ENCODE peak calls at places on chromosomes 11 and 22, in four cellular contexts. One of them, this sample, is unnamed.

GRCh38 chr11:82682003-82682751 is 51.5 kb downstream of the FAM181B start:
- DNase-seq in IMR-90: peak
- DNase-seq in fibroblast of pulmonary artery: peak
- DNase-seq in prostate gland: peak
- DNase-seq in this sample: peak

GRCh38 chr11:41309111-41309522 is 150.3 kb downstream of the LRRC4C start:
- DNase-seq in IMR-90: no peak
- DNase-seq in fibroblast of pulmonary artery: no peak
- DNase-seq in prostate gland: no peak
- DNase-seq in this sample: no peak

GRCh38 chr11:126153999-126154398 is 57.5 kb downstream of the RPUSD4 start:
- DNase-seq in IMR-90: peak
- DNase-seq in fibroblast of pulmonary artery: peak
- DNase-seq in prostate gland: no peak
- DNase-seq in this sample: peak

GRCh38 chr22:50053861-50054260 is 4.2 kb downstream of the TTLL8 start:
- DNase-seq in IMR-90: no peak
- DNase-seq in fibroblast of pulmonary artery: no peak
- DNase-seq in prostate gland: no peak
- DNase-seq in this sample: no peak

GRCh38 chr22:39556970-39557811 is 13.4 kb upstream of the CACNA1I start:
- DNase-seq in IMR-90: peak
- DNase-seq in fibroblast of pulmonary artery: no peak
- DNase-seq in prostate gland: no peak
- DNase-seq in this sample: peak

GRCh38 chr11:130703489-130704190 is 212.6 kb downstream of the SNX19 start:
- DNase-seq in IMR-90: no peak
- DNase-seq in fibroblast of pulmonary artery: no peak
- DNase-seq in prostate gland: no peak
- DNase-seq in this sample: no peak

GRCh38 chr11:22558638-22559037 is 67.0 kb downstream of the FANCF start:
- DNase-seq in IMR-90: peak
- DNase-seq in fibroblast of pulmonary artery: peak
- DNase-seq in prostate gland: no peak
- DNase-seq in this sample: no peak

GRCh38 chr11:563812-564578 is 3.2 kb downstream of the RASSF7 start:
- DNase-seq in IMR-90: no peak
- DNase-seq in fibroblast of pulmonary artery: no peak
- DNase-seq in prostate gland: peak
- DNase-seq in this sample: peak

GRCh38 chr22:44570476-44571445 is 72.7 kb upstream of the RTL6 start:
- DNase-seq in IMR-90: no peak
- DNase-seq in fibroblast of pulmonary artery: no peak
- DNase-seq in prostate gland: no peak
- DNase-seq in this sample: no peak

GRCh38 chr11:16685914-16686313 is 52.5 kb upstream of the C11orf58 start:
- DNase-seq in IMR-90: no peak
- DNase-seq in fibroblast of pulmonary artery: no peak
- DNase-seq in prostate gland: no peak
- DNase-seq in this sample: no peak

GRCh38 chr11:47185305-47186075 is 744 bp downstream of the PACSIN3 start:
- DNase-seq in IMR-90: peak
- DNase-seq in fibroblast of pulmonary artery: peak
- DNase-seq in prostate gland: peak
- DNase-seq in this sample: peak

GRCh38 chr22:29454186-29454745 is 15.9 kb downstream of the RFPL1 start:
- DNase-seq in IMR-90: no peak
- DNase-seq in fibroblast of pulmonary artery: no peak
- DNase-seq in prostate gland: peak
- DNase-seq in this sample: no peak

GRCh38 chr11:95076416-95076815 is 9.7 kb downstream of the SRSF8 start:
- DNase-seq in IMR-90: peak
- DNase-seq in fibroblast of pulmonary artery: peak
- DNase-seq in prostate gland: peak
- DNase-seq in this sample: peak

GRCh38 chr11:69734841-69735240 is 31.0 kb upstream of the FGF19 start:
- DNase-seq in IMR-90: no peak
- DNase-seq in fibroblast of pulmonary artery: no peak
- DNase-seq in prostate gland: no peak
- DNase-seq in this sample: no peak

GRCh38 chr22:32801436-32802290 is at the start of gene TIMP3:
- DNase-seq in IMR-90: peak
- DNase-seq in fibroblast of pulmonary artery: peak
- DNase-seq in prostate gland: peak
- DNase-seq in this sample: peak

GRCh38 chr22:23698094-23698493 is 7.3 kb downstream of the RGL4 start:
- DNase-seq in IMR-90: no peak
- DNase-seq in fibroblast of pulmonary artery: no peak
- DNase-seq in prostate gland: no peak
- DNase-seq in this sample: no peak

GRCh38 chr11:61514050-61514917 is 5.7 kb downstream of the LRRC10B start:
- DNase-seq in IMR-90: no peak
- DNase-seq in fibroblast of pulmonary artery: no peak
- DNase-seq in prostate gland: no peak
- DNase-seq in this sample: no peak

GRCh38 chr11:61515686-61516085 is 7.1 kb downstream of the LRRC10B start:
- DNase-seq in IMR-90: no peak
- DNase-seq in fibroblast of pulmonary artery: no peak
- DNase-seq in prostate gland: no peak
- DNase-seq in this sample: no peak

GRCh38 chr11:61516191-61516590 is 7.6 kb downstream of the LRRC10B start:
- DNase-seq in IMR-90: no peak
- DNase-seq in fibroblast of pulmonary artery: no peak
- DNase-seq in prostate gland: no peak
- DNase-seq in this sample: no peak

GRCh38 chr11:61518032-61518795 is 9.7 kb downstream of the LRRC10B start:
- DNase-seq in IMR-90: no peak
- DNase-seq in fibroblast of pulmonary artery: no peak
- DNase-seq in prostate gland: no peak
- DNase-seq in this sample: no peak

DNA sequence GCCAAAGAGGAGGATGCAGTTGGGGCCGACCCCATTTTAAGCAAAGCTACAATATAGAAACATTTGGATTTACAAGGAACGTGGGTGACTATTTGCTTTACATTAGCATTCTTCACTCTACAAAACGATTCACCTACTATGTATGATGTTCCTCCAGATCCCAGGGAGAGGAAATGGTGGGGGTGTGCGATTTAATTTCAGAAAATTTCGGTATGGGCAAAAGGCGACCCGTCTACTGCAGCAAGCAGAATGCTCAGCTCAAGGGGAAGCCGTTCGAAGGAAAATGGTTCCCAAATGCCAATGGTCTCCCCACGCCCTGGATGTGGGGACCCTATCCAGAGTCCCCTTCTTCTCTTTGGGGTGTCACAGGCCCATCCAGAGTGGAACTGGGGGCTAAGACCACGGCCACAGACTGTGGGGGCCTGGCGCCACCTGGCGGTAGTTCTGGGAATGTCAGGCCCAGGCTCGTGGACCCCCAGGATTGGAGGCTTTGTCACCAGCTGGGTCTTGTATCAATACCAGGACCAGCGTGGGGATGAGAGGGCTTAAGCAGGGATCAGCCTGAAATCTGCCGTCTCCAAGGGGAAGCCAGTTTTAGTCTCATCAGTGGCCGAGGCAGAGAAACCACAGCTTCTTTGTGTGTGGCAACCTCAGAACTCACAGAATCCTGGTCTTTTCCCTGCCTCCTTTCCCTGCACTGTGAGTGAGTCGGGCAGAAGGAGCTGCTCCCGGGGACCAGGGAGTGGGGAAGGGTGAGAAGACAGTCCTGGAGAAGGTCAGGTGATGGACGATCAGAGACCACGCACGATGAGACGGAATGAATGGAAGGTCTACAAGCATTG is 8.3 kb downstream of the LRRC10B start:
- DNase-seq in IMR-90: no peak
- DNase-seq in fibroblast of pulmonary artery: peak
- DNase-seq in prostate gland: no peak
- DNase-seq in this sample: no peak
- H3K4me3 ChIP-seq in IMR-90: no peak
- H3K4me3 ChIP-seq in fibroblast of pulmonary artery: no peak
- H3K4me3 ChIP-seq in prostate gland: no peak
- H3K4me3 ChIP-seq in this sample: no peak

GRCh38 chr11:128039140-128040021 is 548.0 kb downstream of the ETS1 start:
- DNase-seq in IMR-90: peak
- DNase-seq in fibroblast of pulmonary artery: peak
- DNase-seq in prostate gland: peak
- DNase-seq in this sample: peak
- TF ChIP-seq CTCF in IMR-90: peak
- TF ChIP-seq CTCF in fibroblast of pulmonary artery: peak
- TF ChIP-seq CTCF in prostate gland: no peak
- TF ChIP-seq CTCF in this sample: no peak

GRCh38 chr22:20211997-20212753 is 55.9 kb downstream of the RTN4R start:
- DNase-seq in IMR-90: peak
- DNase-seq in fibroblast of pulmonary artery: peak
- DNase-seq in prostate gland: no peak
- DNase-seq in this sample: peak
- H3K4me3 ChIP-seq in IMR-90: no peak
- H3K4me3 ChIP-seq in fibroblast of pulmonary artery: no peak
- H3K4me3 ChIP-seq in prostate gland: no peak
- H3K4me3 ChIP-seq in this sample: no peak

GRCh38 chr11:116792144-116792868 is 627 bp upstream of the APOA5 start:
- DNase-seq in IMR-90: no peak
- DNase-seq in fibroblast of pulmonary artery: no peak
- DNase-seq in prostate gland: no peak
- DNase-seq in this sample: no peak
- TF ChIP-seq CTCF in IMR-90: no peak
- TF ChIP-seq CTCF in fibroblast of pulmonary artery: no peak
- TF ChIP-seq CTCF in prostate gland: no peak
- TF ChIP-seq CTCF in this sample: no peak

GRCh38 chr11:35661539-35661938 is 1.0 kb upstream of the TRIM44 start:
- DNase-seq in IMR-90: no peak
- DNase-seq in fibroblast of pulmonary artery: no peak
- DNase-seq in prostate gland: no peak
- DNase-seq in this sample: no peak
- H3K4me3 ChIP-seq in IMR-90: peak
- H3K4me3 ChIP-seq in fibroblast of pulmonary artery: peak
- H3K4me3 ChIP-seq in prostate gland: peak
- H3K4me3 ChIP-seq in this sample: peak

GRCh38 chr11:2885017-2885675 is 429 bp downstream of the CDKN1C start:
- DNase-seq in IMR-90: peak
- DNase-seq in fibroblast of pulmonary artery: peak
- DNase-seq in prostate gland: peak
- DNase-seq in this sample: peak
- TF ChIP-seq CTCF in IMR-90: peak
- TF ChIP-seq CTCF in fibroblast of pulmonary artery: no peak
- TF ChIP-seq CTCF in prostate gland: peak
- TF ChIP-seq CTCF in this sample: no peak

DNA sequence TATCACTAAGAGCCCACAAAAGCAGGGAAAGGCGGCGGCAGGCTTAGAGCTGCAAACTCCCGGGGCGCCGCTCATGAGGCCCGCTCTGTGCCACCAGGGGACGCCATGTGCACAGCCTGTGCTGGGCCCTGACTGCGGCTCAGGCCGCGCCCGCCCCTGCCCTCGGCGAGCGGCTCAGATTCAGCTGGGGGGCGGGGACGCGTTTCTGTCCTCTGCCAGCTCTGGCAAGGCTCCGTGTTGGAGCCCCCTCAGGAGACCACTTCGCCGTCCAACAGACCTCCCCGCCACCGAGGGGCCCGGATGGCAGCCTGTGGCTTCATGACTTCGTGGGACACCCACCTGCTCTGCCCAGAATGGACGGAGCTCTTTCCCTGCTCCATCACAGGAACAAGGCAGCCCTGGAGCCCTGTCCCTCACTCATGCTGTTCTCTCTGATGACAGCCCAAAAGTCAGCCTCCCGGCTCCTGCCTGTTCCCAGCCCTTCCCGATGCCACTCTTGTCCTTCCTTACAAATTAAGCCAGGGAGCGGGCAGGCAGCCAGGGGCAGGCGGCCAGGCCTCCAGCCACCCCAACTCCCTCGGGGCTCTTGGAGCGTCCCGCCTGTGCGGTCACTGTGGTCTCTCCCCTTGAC is 69.1 kb downstream of the NAT10 start:
- DNase-seq in IMR-90: peak
- DNase-seq in fibroblast of pulmonary artery: peak
- DNase-seq in prostate gland: peak
- DNase-seq in this sample: peak
- H3K4me3 ChIP-seq in IMR-90: no peak
- H3K4me3 ChIP-seq in fibroblast of pulmonary artery: peak
- H3K4me3 ChIP-seq in prostate gland: peak
- H3K4me3 ChIP-seq in this sample: peak

This sample was measured in epithelial cell of esophagus.